ENCODE peak calls at places on chromosomes 5 and 9, in eight cellular contexts. E, M, O, L, I, S, U and G are unnamed samples.

GRCh38 chr5:115170128-115170923 is 618 bp upstream of the TRIM36 start:
- ATAC-seq in E (peak; percentile 79), M (peak; percentile 79), O (peak; percentile 75), L (peak; percentile 86), I (peak; percentile 70), S (peak; percentile 62), U (peak; percentile 80), G (peak; percentile 73)

GRCh38 chr9:100084734-100085133 is 14.1 kb downstream of the ERP44 start:
- ATAC-seq in E (peak; percentile 86), M (no peak), O (no peak), L (no peak), I (no peak), S (no peak), U (no peak), G (no peak)

GRCh38 chr9:95574866-95575553 is 58.2 kb upstream of the PTCH1 start:
- ATAC-seq in E (no peak), M (peak; percentile 54), O (no peak), L (no peak), I (no peak), S (no peak), U (no peak), G (no peak)

GRCh38 chr5:24364711-24365110 is 280.1 kb downstream of the CDH10 start:
- ATAC-seq in E (no peak), M (no peak), O (no peak), L (peak; percentile 21), I (no peak), S (no peak), U (peak; percentile 41), G (no peak)

GRCh38 chr9:91663858-91664257 is 240.2 kb upstream of the NFIL3 start:
- ATAC-seq in E (no peak), M (no peak), O (no peak), L (no peak), I (no peak), S (no peak), U (no peak), G (no peak)

GRCh38 chr5:75640826-75641225 is 29.6 kb downstream of the ANKDD1B start:
- ATAC-seq in E (no peak), M (no peak), O (no peak), L (no peak), I (no peak), S (no peak), U (no peak), G (no peak)

GRCh38 chr5:23072179-23072578 is 219.0 kb upstream of the CDH12 start:
- ATAC-seq in E (peak; percentile 96), M (no peak), O (no peak), L (no peak), I (no peak), S (no peak), U (no peak), G (no peak)

GRCh38 chr5:66039701-66040100 is 104.4 kb upstream of the SREK1 start:
- ATAC-seq in E (no peak), M (no peak), O (no peak), L (no peak), I (no peak), S (no peak), U (no peak), G (no peak)

GRCh38 chr9:94806307-94806893 is 79.9 kb downstream of the AOPEP start:
- ATAC-seq in E (peak; percentile 49), M (no peak), O (no peak), L (no peak), I (no peak), S (no peak), U (no peak), G (no peak)

GRCh38 chr9:132024589-132024988 is 55.1 kb downstream of the MED27 start:
- ATAC-seq in E (no peak), M (no peak), O (no peak), L (no peak), I (no peak), S (no peak), U (no peak), G (no peak)

GRCh38 chr9:69272212-69272611 is 52.8 kb upstream of the ENTREP1 start:
- ATAC-seq in E (no peak), M (no peak), O (no peak), L (no peak), I (no peak), S (no peak), U (no peak), G (no peak)

GRCh38 chr5:169670769-169671525 is 33.9 kb downstream of the DOCK2 start:
- ATAC-seq in E (peak; percentile 98), M (no peak), O (no peak), L (no peak), I (no peak), S (peak; percentile 64), U (no peak), G (no peak)

GRCh38 chr9:221989-222776 is 7.5 kb downstream of the DOCK8 start:
- ATAC-seq in E (no peak), M (peak; percentile 56), O (no peak), L (no peak), I (no peak), S (no peak), U (no peak), G (no peak)

GRCh38 chr9:91196103-91196761 is 165.5 kb downstream of the AUH start:
- ATAC-seq in E (no peak), M (no peak), O (no peak), L (no peak), I (no peak), S (no peak), U (peak; percentile 21), G (no peak)

GRCh38 chr9:115231116-115231515 is 113.2 kb upstream of the TNC start:
- ATAC-seq in E (no peak), M (no peak), O (no peak), L (no peak), I (no peak), S (no peak), U (no peak), G (no peak)

GRCh38 chr9:115229496-115229895 is 111.5 kb upstream of the TNC start:
- ATAC-seq in E (no peak), M (no peak), O (no peak), L (no peak), I (no peak), S (no peak), U (no peak), G (no peak)

GRCh38 chr9:115220339-115221009 is 102.5 kb upstream of the TNC start:
- ATAC-seq in E (no peak), M (no peak), O (no peak), L (no peak), I (no peak), S (no peak), U (no peak), G (no peak)

GRCh38 chr9:115225459-115226116 is 107.6 kb upstream of the TNC start:
- ATAC-seq in E (no peak), M (no peak), O (no peak), L (no peak), I (no peak), S (no peak), U (no peak), G (no peak)

DNA sequence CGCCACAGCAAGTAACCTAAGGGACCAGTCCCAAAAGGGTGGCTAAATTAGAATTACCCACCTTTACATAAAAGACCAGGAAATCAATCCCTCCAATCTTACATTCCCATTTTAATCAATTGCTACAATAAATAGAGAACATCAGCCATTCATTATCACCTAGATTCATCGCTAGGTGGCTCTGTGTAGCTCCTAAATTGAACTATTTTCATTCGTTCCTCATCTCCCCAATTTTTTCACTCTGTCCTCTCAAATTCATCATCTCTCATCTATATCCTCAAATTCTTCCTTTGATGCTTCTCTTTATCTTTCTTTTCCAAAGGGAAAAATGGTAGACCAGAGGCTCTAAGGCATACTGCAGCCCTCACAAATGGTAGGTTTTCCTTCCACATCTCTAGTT is 108.2 kb upstream of the TNC start:
- ATAC-seq in E (no peak), M (no peak), O (no peak), L (no peak), I (peak; percentile 70), S (no peak), U (no peak), G (no peak)
- TF ChIP-seq CTCF in E (no peak), M (no peak), O (peak; percentile 58), L (no peak), I (peak; percentile 39), S (no peak), U (no peak), G (no peak)

DNA sequence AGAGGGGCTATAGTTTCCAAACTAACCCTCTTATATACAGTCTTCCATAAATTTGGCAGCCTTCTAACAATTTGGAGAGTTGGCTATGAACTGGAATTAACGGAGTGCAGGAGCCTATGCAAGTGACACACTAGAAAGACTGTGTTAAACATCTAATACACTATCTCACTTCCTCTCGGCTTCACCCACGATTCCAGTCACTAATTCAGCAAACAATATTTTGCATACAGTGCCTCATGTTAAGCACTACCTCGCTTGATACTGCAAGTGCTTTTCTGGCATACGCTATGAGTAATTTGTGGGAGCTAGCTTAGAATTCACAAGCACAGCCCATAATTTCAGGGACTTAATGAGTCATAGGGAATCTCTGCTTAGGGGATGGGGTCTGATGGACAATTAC is 102.5 kb downstream of the ST8SIA4 start:
- ATAC-seq in E (peak; percentile 65), M (no peak), O (no peak), L (no peak), I (no peak), S (no peak), U (no peak), G (no peak)
- H3K27me3 ChIP-seq in E (no peaks in the 10 kb centered on the region), M (no peaks in the 10 kb centered on the region), O (no peaks in the 10 kb centered on the region), L (no peaks in the 10 kb centered on the region), I (no peaks in the 10 kb centered on the region), S (no peaks in the 10 kb centered on the region), U (no peaks in the 10 kb centered on the region), G (no peaks in the 10 kb centered on the region)

GRCh38 chr5:158456756-158457155 is 597.8 kb upstream of the CLINT1 start:
- ATAC-seq in E (peak; percentile 90), M (no peak), O (no peak), L (no peak), I (no peak), S (no peak), U (peak; percentile 17), G (no peak)
- TF ChIP-seq POLR2AphosphoS5 in E (no peak), M (no peak), O (no peak), L (no peak), I (no peak), S (no peak), U (no peak), G (no peak)

GRCh38 chr9:110729628-110730027 is 61.0 kb downstream of the MUSK start:
- ATAC-seq in E (no peak), M (no peak), O (no peak), L (no peak), I (no peak), S (no peak), U (no peak), G (no peak)

GRCh38 chr9:110728058-110728457 is 59.5 kb downstream of the MUSK start:
- ATAC-seq in E (peak; percentile 69), M (no peak), O (peak; percentile 98), L (no peak), I (no peak), S (no peak), U (no peak), G (no peak)

DNA sequence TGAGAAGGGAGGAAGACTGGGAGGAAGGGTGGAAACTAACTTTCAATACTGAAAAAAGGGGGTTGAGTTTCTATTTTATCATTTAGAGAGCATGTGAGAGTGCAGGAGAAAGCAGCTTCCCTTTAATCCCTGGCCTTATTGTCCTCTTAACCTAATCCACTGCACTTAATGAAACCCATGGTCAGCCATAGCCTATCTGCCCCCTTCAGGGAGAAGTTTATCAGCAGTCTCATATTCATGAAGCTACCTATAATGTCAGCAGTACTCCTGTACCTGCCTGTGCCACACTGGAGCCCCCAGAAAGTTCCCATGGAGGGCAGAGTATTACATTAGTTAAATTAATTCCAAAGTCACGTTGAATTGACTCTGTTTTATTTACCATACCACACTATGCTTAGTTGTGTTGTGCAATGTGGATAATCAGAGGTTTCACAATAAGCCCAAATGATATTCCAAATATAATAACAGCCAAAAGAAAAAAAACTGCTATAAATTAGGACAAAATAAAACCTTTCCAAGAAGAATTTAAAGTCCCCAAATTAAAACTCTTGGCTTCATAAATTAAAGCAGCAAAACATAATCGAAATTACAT is 62.9 kb downstream of the MUSK start:
- ATAC-seq in E (no peak), M (no peak), O (no peak), L (no peak), I (peak; percentile 54), S (no peak), U (no peak), G (no peak)
- TF ChIP-seq CTCF in E (no peak), M (no peak), O (no peak), L (no peak), I (no peak), S (no peak), U (no peak), G (no peak)